ENCODE peak calls at places on chromosomes 2 and 18, in nine cellular contexts. One of them, this sample, is unnamed.
A peak's percentile ranks its signal among the peaks of the same experiment; 100 is the strongest.

GRCh38 chr18:63697261-63697660 is 5.5 kb upstream of the SERPINB11 start:
- DNase-seq in prostate gland: no peak
- DNase-seq in amniotic epithelial cell: no peak
- DNase-seq in adrenal gland: no peak
- DNase-seq in activated CD4-positive, alpha-beta T cell treated with anti-CD3 and anti-CD28 coated beads, Interleukin-2, amount 10 ng/mL, durations not matched to agents 7 days and 5 days: no peak
- DNase-seq in skeletal muscle cell: no peak
- DNase-seq in heart left ventricle: no peak
- DNase-seq in activated T-helper 9 cell treated with anti-CD3 and anti-CD28 coated beads, Interleukin-2, amount 50 U/mL, for 16 hours: no peak
- DNase-seq in GM04504: no peak
- DNase-seq in this sample: no peak

GRCh38 chr18:54453996-54454395 is 96.3 kb downstream of the C18orf54 start:
- DNase-seq in prostate gland: no peak
- DNase-seq in amniotic epithelial cell: no peak
- DNase-seq in adrenal gland: no peak
- DNase-seq in activated CD4-positive, alpha-beta T cell treated with anti-CD3 and anti-CD28 coated beads, Interleukin-2, amount 10 ng/mL, durations not matched to agents 7 days and 5 days: no peak
- DNase-seq in skeletal muscle cell: no peak
- DNase-seq in heart left ventricle: no peak
- DNase-seq in activated T-helper 9 cell treated with anti-CD3 and anti-CD28 coated beads, Interleukin-2, amount 50 U/mL, for 16 hours: no peak
- DNase-seq in GM04504: no peak
- DNase-seq in this sample: no peak

GRCh38 chr2:20617892-20618467 is 32.9 kb downstream of the HS1BP3 start:
- DNase-seq in prostate gland: peak; percentile 73
- DNase-seq in amniotic epithelial cell: peak; percentile 100
- DNase-seq in adrenal gland: peak; percentile 99
- DNase-seq in activated CD4-positive, alpha-beta T cell treated with anti-CD3 and anti-CD28 coated beads, Interleukin-2, amount 10 ng/mL, durations not matched to agents 7 days and 5 days: no peak
- DNase-seq in skeletal muscle cell: peak; percentile 100
- DNase-seq in heart left ventricle: peak; percentile 98
- DNase-seq in activated T-helper 9 cell treated with anti-CD3 and anti-CD28 coated beads, Interleukin-2, amount 50 U/mL, for 16 hours: no peak
- DNase-seq in GM04504: peak; percentile 99
- DNase-seq in this sample: peak; percentile 98

GRCh38 chr2:41937921-41938708 is 109.7 kb upstream of the PKDCC start:
- DNase-seq in prostate gland: no peak
- DNase-seq in amniotic epithelial cell: peak; percentile 63
- DNase-seq in adrenal gland: no peak
- DNase-seq in activated CD4-positive, alpha-beta T cell treated with anti-CD3 and anti-CD28 coated beads, Interleukin-2, amount 10 ng/mL, durations not matched to agents 7 days and 5 days: no peak
- DNase-seq in skeletal muscle cell: no peak
- DNase-seq in heart left ventricle: peak; percentile 69
- DNase-seq in activated T-helper 9 cell treated with anti-CD3 and anti-CD28 coated beads, Interleukin-2, amount 50 U/mL, for 16 hours: no peak
- DNase-seq in GM04504: no peak
- DNase-seq in this sample: peak; percentile 60

GRCh38 chr2:14492920-14493503 is 139.5 kb upstream of the LRATD1 start:
- DNase-seq in prostate gland: peak; percentile 9
- DNase-seq in amniotic epithelial cell: peak; percentile 43
- DNase-seq in adrenal gland: no peak
- DNase-seq in activated CD4-positive, alpha-beta T cell treated with anti-CD3 and anti-CD28 coated beads, Interleukin-2, amount 10 ng/mL, durations not matched to agents 7 days and 5 days: no peak
- DNase-seq in skeletal muscle cell: peak; percentile 83
- DNase-seq in heart left ventricle: no peak
- DNase-seq in activated T-helper 9 cell treated with anti-CD3 and anti-CD28 coated beads, Interleukin-2, amount 50 U/mL, for 16 hours: no peak
- DNase-seq in GM04504: peak; percentile 77
- DNase-seq in this sample: no peak

GRCh38 chr2:239864247-239865058 is 160.7 kb downstream of the NDUFA10 start:
- DNase-seq in prostate gland: no peak
- DNase-seq in amniotic epithelial cell: no peak
- DNase-seq in adrenal gland: no peak
- DNase-seq in activated CD4-positive, alpha-beta T cell treated with anti-CD3 and anti-CD28 coated beads, Interleukin-2, amount 10 ng/mL, durations not matched to agents 7 days and 5 days: no peak
- DNase-seq in skeletal muscle cell: no peak
- DNase-seq in heart left ventricle: no peak
- DNase-seq in activated T-helper 9 cell treated with anti-CD3 and anti-CD28 coated beads, Interleukin-2, amount 50 U/mL, for 16 hours: no peak
- DNase-seq in GM04504: no peak
- DNase-seq in this sample: no peak

GRCh38 chr2:241798081-241798630 is 10.8 kb upstream of the NEU4 start:
- DNase-seq in prostate gland: no peak
- DNase-seq in amniotic epithelial cell: no peak
- DNase-seq in adrenal gland: no peak
- DNase-seq in activated CD4-positive, alpha-beta T cell treated with anti-CD3 and anti-CD28 coated beads, Interleukin-2, amount 10 ng/mL, durations not matched to agents 7 days and 5 days: no peak
- DNase-seq in skeletal muscle cell: no peak
- DNase-seq in heart left ventricle: no peak
- DNase-seq in activated T-helper 9 cell treated with anti-CD3 and anti-CD28 coated beads, Interleukin-2, amount 50 U/mL, for 16 hours: no peak
- DNase-seq in GM04504: no peak
- DNase-seq in this sample: peak; percentile 19

GRCh38 chr2:15890936-15891905 is 49.1 kb upstream of the MYCN start:
- DNase-seq in prostate gland: peak; percentile 40
- DNase-seq in amniotic epithelial cell: no peak
- DNase-seq in adrenal gland: no peak
- DNase-seq in activated CD4-positive, alpha-beta T cell treated with anti-CD3 and anti-CD28 coated beads, Interleukin-2, amount 10 ng/mL, durations not matched to agents 7 days and 5 days: no peak
- DNase-seq in skeletal muscle cell: no peak
- DNase-seq in heart left ventricle: no peak
- DNase-seq in activated T-helper 9 cell treated with anti-CD3 and anti-CD28 coated beads, Interleukin-2, amount 50 U/mL, for 16 hours: no peak
- DNase-seq in GM04504: no peak
- DNase-seq in this sample: peak; percentile 29

GRCh38 chr2:235614900-235615712 is 121.3 kb downstream of the AGAP1 start:
- DNase-seq in prostate gland: no peak
- DNase-seq in amniotic epithelial cell: peak; percentile 67
- DNase-seq in adrenal gland: peak; percentile 45
- DNase-seq in activated CD4-positive, alpha-beta T cell treated with anti-CD3 and anti-CD28 coated beads, Interleukin-2, amount 10 ng/mL, durations not matched to agents 7 days and 5 days: no peak
- DNase-seq in skeletal muscle cell: peak; percentile 79
- DNase-seq in heart left ventricle: peak; percentile 60
- DNase-seq in activated T-helper 9 cell treated with anti-CD3 and anti-CD28 coated beads, Interleukin-2, amount 50 U/mL, for 16 hours: no peak
- DNase-seq in GM04504: peak; percentile 50
- DNase-seq in this sample: peak; percentile 65

GRCh38 chr18:79519751-79520472 is 124.2 kb downstream of the NFATC1 start:
- DNase-seq in prostate gland: no peak
- DNase-seq in amniotic epithelial cell: no peak
- DNase-seq in adrenal gland: peak; percentile 19
- DNase-seq in activated CD4-positive, alpha-beta T cell treated with anti-CD3 and anti-CD28 coated beads, Interleukin-2, amount 10 ng/mL, durations not matched to agents 7 days and 5 days: peak; percentile 53
- DNase-seq in skeletal muscle cell: no peak
- DNase-seq in heart left ventricle: no peak
- DNase-seq in activated T-helper 9 cell treated with anti-CD3 and anti-CD28 coated beads, Interleukin-2, amount 50 U/mL, for 16 hours: no peak
- DNase-seq in GM04504: no peak
- DNase-seq in this sample: no peak

GRCh38 chr2:26164231-26164630 is 8.7 kb upstream of the GAREM2 start:
- DNase-seq in prostate gland: no peak
- DNase-seq in amniotic epithelial cell: no peak
- DNase-seq in adrenal gland: peak; percentile 5
- DNase-seq in activated CD4-positive, alpha-beta T cell treated with anti-CD3 and anti-CD28 coated beads, Interleukin-2, amount 10 ng/mL, durations not matched to agents 7 days and 5 days: no peak
- DNase-seq in skeletal muscle cell: no peak
- DNase-seq in heart left ventricle: peak; percentile 52
- DNase-seq in activated T-helper 9 cell treated with anti-CD3 and anti-CD28 coated beads, Interleukin-2, amount 50 U/mL, for 16 hours: no peak
- DNase-seq in GM04504: no peak
- DNase-seq in this sample: peak; percentile 49

GRCh38 chr2:191845876-191846786 is 757 bp downstream of the CAVIN2 start:
- DNase-seq in prostate gland: no peak
- DNase-seq in amniotic epithelial cell: no peak
- DNase-seq in adrenal gland: no peak
- DNase-seq in activated CD4-positive, alpha-beta T cell treated with anti-CD3 and anti-CD28 coated beads, Interleukin-2, amount 10 ng/mL, durations not matched to agents 7 days and 5 days: no peak
- DNase-seq in skeletal muscle cell: no peak
- DNase-seq in heart left ventricle: no peak
- DNase-seq in activated T-helper 9 cell treated with anti-CD3 and anti-CD28 coated beads, Interleukin-2, amount 50 U/mL, for 16 hours: no peak
- DNase-seq in GM04504: no peak
- DNase-seq in this sample: peak; percentile 60

GRCh38 chr2:241309684-241310117 is 5.8 kb downstream of the HDLBP start:
- DNase-seq in prostate gland: no peak
- DNase-seq in amniotic epithelial cell: peak; percentile 44
- DNase-seq in adrenal gland: no peak
- DNase-seq in activated CD4-positive, alpha-beta T cell treated with anti-CD3 and anti-CD28 coated beads, Interleukin-2, amount 10 ng/mL, durations not matched to agents 7 days and 5 days: peak; percentile 78
- DNase-seq in skeletal muscle cell: peak; percentile 3
- DNase-seq in heart left ventricle: no peak
- DNase-seq in activated T-helper 9 cell treated with anti-CD3 and anti-CD28 coated beads, Interleukin-2, amount 50 U/mL, for 16 hours: peak; percentile 45
- DNase-seq in GM04504: no peak
- DNase-seq in this sample: no peak

GRCh38 chr2:241813080-241813805 is 4.2 kb downstream of the NEU4 start:
- DNase-seq in prostate gland: no peak
- DNase-seq in amniotic epithelial cell: no peak
- DNase-seq in adrenal gland: no peak
- DNase-seq in activated CD4-positive, alpha-beta T cell treated with anti-CD3 and anti-CD28 coated beads, Interleukin-2, amount 10 ng/mL, durations not matched to agents 7 days and 5 days: no peak
- DNase-seq in skeletal muscle cell: no peak
- DNase-seq in heart left ventricle: peak; percentile 24
- DNase-seq in activated T-helper 9 cell treated with anti-CD3 and anti-CD28 coated beads, Interleukin-2, amount 50 U/mL, for 16 hours: no peak
- DNase-seq in GM04504: no peak
- DNase-seq in this sample: peak; percentile 23

GRCh38 chr2:55743583-55743982 is 49.9 kb upstream of the PNPT1 start:
- DNase-seq in prostate gland: no peak
- DNase-seq in amniotic epithelial cell: peak; percentile 94
- DNase-seq in adrenal gland: no peak
- DNase-seq in activated CD4-positive, alpha-beta T cell treated with anti-CD3 and anti-CD28 coated beads, Interleukin-2, amount 10 ng/mL, durations not matched to agents 7 days and 5 days: no peak
- DNase-seq in skeletal muscle cell: peak; percentile 54
- DNase-seq in heart left ventricle: no peak
- DNase-seq in activated T-helper 9 cell treated with anti-CD3 and anti-CD28 coated beads, Interleukin-2, amount 50 U/mL, for 16 hours: no peak
- DNase-seq in GM04504: no peak
- DNase-seq in this sample: no peak

GRCh38 chr2:95323347-95324155 is 26.4 kb downstream of the KCNIP3 start:
- DNase-seq in prostate gland: no peak
- DNase-seq in amniotic epithelial cell: no peak
- DNase-seq in adrenal gland: no peak
- DNase-seq in activated CD4-positive, alpha-beta T cell treated with anti-CD3 and anti-CD28 coated beads, Interleukin-2, amount 10 ng/mL, durations not matched to agents 7 days and 5 days: no peak
- DNase-seq in skeletal muscle cell: no peak
- DNase-seq in heart left ventricle: no peak
- DNase-seq in activated T-helper 9 cell treated with anti-CD3 and anti-CD28 coated beads, Interleukin-2, amount 50 U/mL, for 16 hours: no peak
- DNase-seq in GM04504: no peak
- DNase-seq in this sample: no peak

GRCh38 chr18:48820483-48821250 is 130.1 kb downstream of the SMAD7 start:
- DNase-seq in prostate gland: no peak
- DNase-seq in amniotic epithelial cell: no peak
- DNase-seq in adrenal gland: peak; percentile 13
- DNase-seq in activated CD4-positive, alpha-beta T cell treated with anti-CD3 and anti-CD28 coated beads, Interleukin-2, amount 10 ng/mL, durations not matched to agents 7 days and 5 days: no peak
- DNase-seq in skeletal muscle cell: no peak
- DNase-seq in heart left ventricle: no peak
- DNase-seq in activated T-helper 9 cell treated with anti-CD3 and anti-CD28 coated beads, Interleukin-2, amount 50 U/mL, for 16 hours: no peak
- DNase-seq in GM04504: no peak
- DNase-seq in this sample: no peak

GRCh38 chr2:57881998-57882884 is 164.4 kb upstream of the VRK2 start:
- DNase-seq in prostate gland: no peak
- DNase-seq in amniotic epithelial cell: peak; percentile 68
- DNase-seq in adrenal gland: peak; percentile 34
- DNase-seq in activated CD4-positive, alpha-beta T cell treated with anti-CD3 and anti-CD28 coated beads, Interleukin-2, amount 10 ng/mL, durations not matched to agents 7 days and 5 days: no peak
- DNase-seq in skeletal muscle cell: peak; percentile 51
- DNase-seq in heart left ventricle: no peak
- DNase-seq in activated T-helper 9 cell treated with anti-CD3 and anti-CD28 coated beads, Interleukin-2, amount 50 U/mL, for 16 hours: no peak
- DNase-seq in GM04504: peak; percentile 42
- DNase-seq in this sample: no peak

GRCh38 chr18:34723143-34723542 is 13.0 kb downstream of the DTNA start:
- DNase-seq in prostate gland: no peak
- DNase-seq in amniotic epithelial cell: no peak
- DNase-seq in adrenal gland: no peak
- DNase-seq in activated CD4-positive, alpha-beta T cell treated with anti-CD3 and anti-CD28 coated beads, Interleukin-2, amount 10 ng/mL, durations not matched to agents 7 days and 5 days: no peak
- DNase-seq in skeletal muscle cell: no peak
- DNase-seq in heart left ventricle: no peak
- DNase-seq in activated T-helper 9 cell treated with anti-CD3 and anti-CD28 coated beads, Interleukin-2, amount 50 U/mL, for 16 hours: no peak
- DNase-seq in GM04504: no peak
- DNase-seq in this sample: no peak

GRCh38 chr2:219142329-219142728 is 18.3 kb downstream of the NHEJ1 start:
- DNase-seq in prostate gland: no peak
- DNase-seq in amniotic epithelial cell: peak; percentile 69
- DNase-seq in adrenal gland: peak; percentile 93
- DNase-seq in activated CD4-positive, alpha-beta T cell treated with anti-CD3 and anti-CD28 coated beads, Interleukin-2, amount 10 ng/mL, durations not matched to agents 7 days and 5 days: no peak
- DNase-seq in skeletal muscle cell: peak; percentile 28
- DNase-seq in heart left ventricle: no peak
- DNase-seq in activated T-helper 9 cell treated with anti-CD3 and anti-CD28 coated beads, Interleukin-2, amount 50 U/mL, for 16 hours: no peak
- DNase-seq in GM04504: peak; percentile 90
- DNase-seq in this sample: no peak

GRCh38 chr18:48827321-48828200 is 123.2 kb downstream of the SMAD7 start:
- DNase-seq in prostate gland: no peak
- DNase-seq in amniotic epithelial cell: peak; percentile 83
- DNase-seq in adrenal gland: peak; percentile 14
- DNase-seq in activated CD4-positive, alpha-beta T cell treated with anti-CD3 and anti-CD28 coated beads, Interleukin-2, amount 10 ng/mL, durations not matched to agents 7 days and 5 days: no peak
- DNase-seq in skeletal muscle cell: no peak
- DNase-seq in heart left ventricle: no peak
- DNase-seq in activated T-helper 9 cell treated with anti-CD3 and anti-CD28 coated beads, Interleukin-2, amount 50 U/mL, for 16 hours: no peak
- DNase-seq in GM04504: peak; percentile 40
- DNase-seq in this sample: no peak

GRCh38 chr2:25991965-25992364 is 9.7 kb upstream of the KIF3C start:
- DNase-seq in prostate gland: no peak
- DNase-seq in amniotic epithelial cell: no peak
- DNase-seq in adrenal gland: no peak
- DNase-seq in activated CD4-positive, alpha-beta T cell treated with anti-CD3 and anti-CD28 coated beads, Interleukin-2, amount 10 ng/mL, durations not matched to agents 7 days and 5 days: no peak
- DNase-seq in skeletal muscle cell: no peak
- DNase-seq in heart left ventricle: no peak
- DNase-seq in activated T-helper 9 cell treated with anti-CD3 and anti-CD28 coated beads, Interleukin-2, amount 50 U/mL, for 16 hours: no peak
- DNase-seq in GM04504: no peak
- DNase-seq in this sample: no peak

GRCh38 chr18:21820035-21820810 is 79.6 kb downstream of the MIB1 start:
- DNase-seq in prostate gland: no peak
- DNase-seq in amniotic epithelial cell: peak; percentile 23
- DNase-seq in adrenal gland: no peak
- DNase-seq in activated CD4-positive, alpha-beta T cell treated with anti-CD3 and anti-CD28 coated beads, Interleukin-2, amount 10 ng/mL, durations not matched to agents 7 days and 5 days: no peak
- DNase-seq in skeletal muscle cell: no peak
- DNase-seq in heart left ventricle: no peak
- DNase-seq in activated T-helper 9 cell treated with anti-CD3 and anti-CD28 coated beads, Interleukin-2, amount 50 U/mL, for 16 hours: no peak
- DNase-seq in GM04504: no peak
- DNase-seq in this sample: no peak

GRCh38 chr2:10163498-10164486 is 41.3 kb downstream of the RRM2 start:
- DNase-seq in prostate gland: no peak
- DNase-seq in amniotic epithelial cell: no peak
- DNase-seq in adrenal gland: no peak
- DNase-seq in activated CD4-positive, alpha-beta T cell treated with anti-CD3 and anti-CD28 coated beads, Interleukin-2, amount 10 ng/mL, durations not matched to agents 7 days and 5 days: no peak
- DNase-seq in skeletal muscle cell: no peak
- DNase-seq in heart left ventricle: no peak
- DNase-seq in activated T-helper 9 cell treated with anti-CD3 and anti-CD28 coated beads, Interleukin-2, amount 50 U/mL, for 16 hours: no peak
- DNase-seq in GM04504: no peak
- DNase-seq in this sample: no peak

GRCh38 chr18:58967643-58968291 is 103.1 kb downstream of the ZNF532 start:
- DNase-seq in prostate gland: no peak
- DNase-seq in amniotic epithelial cell: peak; percentile 82
- DNase-seq in adrenal gland: no peak
- DNase-seq in activated CD4-positive, alpha-beta T cell treated with anti-CD3 and anti-CD28 coated beads, Interleukin-2, amount 10 ng/mL, durations not matched to agents 7 days and 5 days: no peak
- DNase-seq in skeletal muscle cell: no peak
- DNase-seq in heart left ventricle: no peak
- DNase-seq in activated T-helper 9 cell treated with anti-CD3 and anti-CD28 coated beads, Interleukin-2, amount 50 U/mL, for 16 hours: no peak
- DNase-seq in GM04504: no peak
- DNase-seq in this sample: no peak

GRCh38 chr2:112880081-112880531 is 30.9 kb upstream of the IL37 start:
- DNase-seq in prostate gland: no peak
- DNase-seq in amniotic epithelial cell: peak; percentile 87
- DNase-seq in adrenal gland: no peak
- DNase-seq in activated CD4-positive, alpha-beta T cell treated with anti-CD3 and anti-CD28 coated beads, Interleukin-2, amount 10 ng/mL, durations not matched to agents 7 days and 5 days: no peak
- DNase-seq in skeletal muscle cell: no peak
- DNase-seq in heart left ventricle: no peak
- DNase-seq in activated T-helper 9 cell treated with anti-CD3 and anti-CD28 coated beads, Interleukin-2, amount 50 U/mL, for 16 hours: no peak
- DNase-seq in GM04504: peak; percentile 41
- DNase-seq in this sample: no peak

GRCh38 chr18:13629841-13630747 is 96.3 kb downstream of the FAM210A start:
- DNase-seq in prostate gland: peak; percentile 37
- DNase-seq in amniotic epithelial cell: peak; percentile 46
- DNase-seq in adrenal gland: peak; percentile 60
- DNase-seq in activated CD4-positive, alpha-beta T cell treated with anti-CD3 and anti-CD28 coated beads, Interleukin-2, amount 10 ng/mL, durations not matched to agents 7 days and 5 days: peak; percentile 63
- DNase-seq in skeletal muscle cell: peak; percentile 16
- DNase-seq in heart left ventricle: peak; percentile 58
- DNase-seq in activated T-helper 9 cell treated with anti-CD3 and anti-CD28 coated beads, Interleukin-2, amount 50 U/mL, for 16 hours: no peak
- DNase-seq in GM04504: no peak
- DNase-seq in this sample: no peak

GRCh38 chr2:24515335-24515734 is 24.3 kb downstream of the NCOA1 start:
- DNase-seq in prostate gland: no peak
- DNase-seq in amniotic epithelial cell: peak; percentile 45
- DNase-seq in adrenal gland: peak; percentile 37
- DNase-seq in activated CD4-positive, alpha-beta T cell treated with anti-CD3 and anti-CD28 coated beads, Interleukin-2, amount 10 ng/mL, durations not matched to agents 7 days and 5 days: no peak
- DNase-seq in skeletal muscle cell: no peak
- DNase-seq in heart left ventricle: no peak
- DNase-seq in activated T-helper 9 cell treated with anti-CD3 and anti-CD28 coated beads, Interleukin-2, amount 50 U/mL, for 16 hours: no peak
- DNase-seq in GM04504: no peak
- DNase-seq in this sample: no peak

GRCh38 chr18:189254-189653 is 30.9 kb downstream of the USP14 start:
- DNase-seq in prostate gland: no peak
- DNase-seq in amniotic epithelial cell: no peak
- DNase-seq in adrenal gland: no peak
- DNase-seq in activated CD4-positive, alpha-beta T cell treated with anti-CD3 and anti-CD28 coated beads, Interleukin-2, amount 10 ng/mL, durations not matched to agents 7 days and 5 days: no peak
- DNase-seq in skeletal muscle cell: no peak
- DNase-seq in heart left ventricle: no peak
- DNase-seq in activated T-helper 9 cell treated with anti-CD3 and anti-CD28 coated beads, Interleukin-2, amount 50 U/mL, for 16 hours: no peak
- DNase-seq in GM04504: no peak
- DNase-seq in this sample: no peak

This sample was measured in left ventricle myocardium superior.